ENCODE peak calls at places on chromosomes 16 and 17, in seven cellular contexts. Z is HFF-Myc, R is GM12891, N is iPS DF 6.9, X is ELF-1, A is epithelial cell of esophagus, C is SHP77. Y is an unnamed sample.

GRCh38 chr17:28973414-28973813 is 22.1 kb upstream of the PHF12 start:
- DNase-seq in C (no peak), N (no peak), A (no peak), Z (no peak), X (peak), R (no peak), Y (no peak)

GRCh38 chr17:2819921-2820501 is 23.8 kb downstream of the RAP1GAP2 start:
- DNase-seq in N (no peak), Z (no peak), A (no peak), C (no peak), R (no peak), X (no peak), Y (no peak)

GRCh38 chr17:1511756-1512321 is 4.6 kb downstream of the INPP5K start:
- DNase-seq in Z (no peak), A (peak), C (no peak), N (no peak), X (no peak), R (no peak), Y (no peak)

GRCh38 chr16:58259995-58260394 is 34.8 kb downstream of the PRSS54 start:
- DNase-seq in X (no peak), Z (no peak), R (no peak), A (no peak), N (no peak), C (no peak), Y (no peak)

GRCh38 chr16:12315330-12316138 is 339.0 kb downstream of the SNX29 start:
- DNase-seq in Z (no peak), A (no peak), N (no peak), R (no peak), C (no peak), X (no peak), Y (no peak)

GRCh38 chr17:8629371-8630226 is 926 bp downstream of the MYH10 start:
- DNase-seq in X (peak), Z (no peak), R (peak), C (peak), N (no peak), A (peak), Y (peak)

GRCh38 chr17:76544123-76544915 is 4.5 kb downstream of the PRCD start:
- DNase-seq in N (no peak), X (peak), A (no peak), R (no peak), C (no peak), Z (no peak), Y (no peak)

GRCh38 chr17:44219636-44220210 is at the start of gene UBTF:
- DNase-seq in Z (no peak), N (no peak), A (peak), C (peak), R (no peak), X (no peak), Y (no peak)

GRCh38 chr16:87836844-87837581 is 32.3 kb downstream of the SLC7A5 start:
- DNase-seq in A (peak), X (no peak), R (no peak), C (no peak), N (no peak), Z (no peak), Y (no peak)

GRCh38 chr16:2174396-2175131 is 19.0 kb downstream of the TRAF7 start:
- DNase-seq in Z (no peak), A (no peak), R (no peak), C (no peak), N (no peak), X (no peak), Y (no peak)

GRCh38 chr17:60141111-60142018 is 8.4 kb upstream of the CA4 start:
- DNase-seq in N (no peak), A (peak), C (no peak), R (no peak), X (peak), Z (no peak), Y (no peak)

GRCh38 chr17:75872434-75873351 is 5.7 kb downstream of the TRIM47 start:
- DNase-seq in N (no peak), C (peak), Z (no peak), X (peak), R (no peak), A (peak), Y (no peak)

GRCh38 chr17:41967141-41967920 is 736 bp downstream of the CNP start:
- DNase-seq in A (peak), X (peak), C (no peak), Z (no peak), N (no peak), R (no peak), Y (peak)

GRCh38 chr17:69878661-69879060 is 196.4 kb upstream of the KCNJ16 start:
- DNase-seq in C (no peak), Z (no peak), R (no peak), N (no peak), X (no peak), A (peak), Y (no peak)

GRCh38 chr17:39225974-39226683 is 384 bp upstream of the STAC2 start:
- DNase-seq in A (no peak), X (peak), N (peak), C (peak), R (no peak), Z (no peak), Y (no peak)

GRCh38 chr17:58679263-58680037 is 12.4 kb downstream of the TEX14 start:
- DNase-seq in X (peak), Z (no peak), N (no peak), R (peak), A (peak), C (peak), Y (no peak)

GRCh38 chr17:17472333-17472920 is 4.4 kb upstream of the MED9 start:
- DNase-seq in C (no peak), R (no peak), N (no peak), X (no peak), A (peak), Z (no peak), Y (no peak)

GRCh38 chr16:69654280-69654931 is 72.0 kb downstream of the NQO1 start:
- DNase-seq in A (no peak), C (no peak), Z (no peak), X (no peak), N (no peak), R (no peak), Y (no peak)

GRCh38 chr16:64051826-64052225 is 1070.0 kb downstream of the CDH11 start:
- DNase-seq in X (peak), A (peak), C (peak), R (no peak), Z (peak), N (no peak), Y (no peak)

GRCh38 chr16:16109453-16110110 is 113.7 kb downstream of the ABCC6 start:
- DNase-seq in N (no peak), R (no peak), C (no peak), X (peak), A (no peak), Z (no peak), Y (no peak)

GRCh38 chr17:80284631-80285030 is 24.0 kb downstream of the RNF213 start:
- DNase-seq in X (peak), N (no peak), C (peak), Z (no peak), A (no peak), R (no peak), Y (no peak)

GRCh38 chr17:48894886-48895285 is 2.3 kb downstream of the ATP5MC1 start:
- DNase-seq in C (no peak), N (no peak), A (no peak), Z (no peak), X (no peak), R (no peak), Y (no peak)